ENCODE peak calls at places on chromosome 13, in five cellular contexts. One of them, this sample, is unnamed.

GRCh38 chr13:100530645-100531044 is 57.9 kb downstream of the GGACT start:
- DNase-seq in GM12878: no peak
- DNase-seq in HCT116: no peak
- DNase-seq in H1: peak; percentile 47
- DNase-seq in SK-N-SH: no peak
- DNase-seq in this sample: no peak

GRCh38 chr13:71789952-71790351 is 77.1 kb downstream of the DACH1 start:
- DNase-seq in HCT116: no peak
- DNase-seq in SK-N-SH: no peak
- DNase-seq in GM12878: no peak
- DNase-seq in H1: no peak
- DNase-seq in this sample: no peak

GRCh38 chr13:78609464-78610205 is 6.3 kb upstream of the POU4F1 start:
- DNase-seq in H1: peak; percentile 72
- DNase-seq in HCT116: no peak
- DNase-seq in SK-N-SH: peak; percentile 54
- DNase-seq in GM12878: no peak
- DNase-seq in this sample: no peak

GRCh38 chr13:57629821-57630235 is 1.7 kb upstream of the PCDH17 start:
- DNase-seq in GM12878: no peak
- DNase-seq in SK-N-SH: peak; percentile 95
- DNase-seq in H1: peak; percentile 97
- DNase-seq in HCT116: no peak
- DNase-seq in this sample: no peak

GRCh38 chr13:60627071-60627686 is 230.2 kb downstream of the TDRD3 start:
- DNase-seq in GM12878: no peak
- DNase-seq in H1: peak; percentile 83
- DNase-seq in SK-N-SH: peak; percentile 51
- DNase-seq in HCT116: peak; percentile 19
- DNase-seq in this sample: no peak

GRCh38 chr13:113425931-113426590 is 27.2 kb downstream of the ADPRHL1 start:
- DNase-seq in SK-N-SH: no peak
- DNase-seq in HCT116: no peak
- DNase-seq in H1: no peak
- DNase-seq in GM12878: no peak
- DNase-seq in this sample: no peak

GRCh38 chr13:112839347-112840105 is 129.5 kb upstream of the MCF2L start:
- DNase-seq in GM12878: no peak
- DNase-seq in H1: no peak
- DNase-seq in SK-N-SH: no peak
- DNase-seq in HCT116: no peak
- DNase-seq in this sample: no peak

GRCh38 chr13:55999709-56000108 is 1141.0 kb upstream of the PRR20A start:
- DNase-seq in HCT116: no peak
- DNase-seq in H1: no peak
- DNase-seq in SK-N-SH: no peak
- DNase-seq in GM12878: no peak
- DNase-seq in this sample: no peak

GRCh38 chr13:42497798-42498197 is 76.2 kb upstream of the TNFSF11 start:
- DNase-seq in GM12878: peak; percentile 88
- DNase-seq in SK-N-SH: no peak
- DNase-seq in H1: no peak
- DNase-seq in HCT116: no peak
- DNase-seq in this sample: no peak

GRCh38 chr13:75327132-75327505 is 154.8 kb downstream of the TBC1D4 start:
- DNase-seq in SK-N-SH: no peak
- DNase-seq in GM12878: no peak
- DNase-seq in H1: no peak
- DNase-seq in HCT116: no peak
- DNase-seq in this sample: no peak
- TF ChIP-seq SIN3A in SK-N-SH: no peak
- TF ChIP-seq SIN3A in GM12878: no peak
- TF ChIP-seq SIN3A in H1: no peak
- TF ChIP-seq SIN3A in HCT116: no peak
- TF ChIP-seq SIN3A in this sample: no peak

GRCh38 chr13:24131749-24132148 is 28.8 kb upstream of the SPATA13 start:
- DNase-seq in SK-N-SH: no peak
- DNase-seq in GM12878: no peak
- DNase-seq in HCT116: no peak
- DNase-seq in H1: no peak
- DNase-seq in this sample: no peak

GRCh38 chr13:24134772-24135171 is 25.7 kb upstream of the SPATA13 start:
- DNase-seq in GM12878: no peak
- DNase-seq in H1: no peak
- DNase-seq in SK-N-SH: no peak
- DNase-seq in HCT116: no peak
- DNase-seq in this sample: no peak

GRCh38 chr13:24135674-24136300 is 24.7 kb upstream of the SPATA13 start:
- DNase-seq in H1: no peak
- DNase-seq in GM12878: no peak
- DNase-seq in SK-N-SH: no peak
- DNase-seq in HCT116: no peak
- DNase-seq in this sample: no peak

GRCh38 chr13:24130134-24130792 is 30.3 kb upstream of the SPATA13 start:
- DNase-seq in GM12878: no peak
- DNase-seq in H1: no peak
- DNase-seq in SK-N-SH: no peak
- DNase-seq in HCT116: no peak
- DNase-seq in this sample: no peak

DNA sequence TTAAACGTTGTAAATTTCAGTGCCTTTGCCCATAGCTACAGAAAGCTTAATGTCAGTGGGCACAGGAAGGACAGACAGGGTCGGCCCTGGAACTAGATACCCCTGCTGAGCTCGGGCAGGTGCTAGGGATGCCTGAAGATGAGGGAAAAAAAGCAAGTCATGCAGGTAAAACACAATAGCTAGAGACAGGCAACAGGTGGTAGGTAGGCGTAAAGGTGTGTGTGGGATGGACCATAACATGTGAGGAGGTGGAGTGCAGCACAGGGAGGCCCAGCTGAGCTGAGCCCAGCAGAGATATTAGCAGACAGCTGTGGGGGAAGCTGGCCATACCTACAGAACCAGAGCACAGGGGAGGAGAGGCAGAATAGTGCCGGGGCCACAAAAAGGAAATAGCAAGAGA is 27.1 kb upstream of the SPATA13 start:
- DNase-seq in GM12878: no peak
- DNase-seq in H1: no peak
- DNase-seq in SK-N-SH: no peak
- DNase-seq in HCT116: no peak
- DNase-seq in this sample: no peak
- H3K27ac ChIP-seq in GM12878: no peak overlapping the region
- H3K27ac ChIP-seq in H1: no peak overlapping the region
- H3K27ac ChIP-seq in SK-N-SH: no peak overlapping the region
- H3K27ac ChIP-seq in HCT116: no peak overlapping the region
- H3K27ac ChIP-seq in this sample: no peak overlapping the region

GRCh38 chr13:40535345-40535836 is 131.1 kb downstream of the FOXO1 start:
- DNase-seq in GM12878: no peak
- DNase-seq in HCT116: no peak
- DNase-seq in H1: no peak
- DNase-seq in SK-N-SH: no peak
- DNase-seq in this sample: no peak
- TF ChIP-seq SIN3A in GM12878: no peak
- TF ChIP-seq SIN3A in HCT116: no peak
- TF ChIP-seq SIN3A in H1: no peak
- TF ChIP-seq SIN3A in SK-N-SH: no peak
- TF ChIP-seq SIN3A in this sample: no peak

DNA sequence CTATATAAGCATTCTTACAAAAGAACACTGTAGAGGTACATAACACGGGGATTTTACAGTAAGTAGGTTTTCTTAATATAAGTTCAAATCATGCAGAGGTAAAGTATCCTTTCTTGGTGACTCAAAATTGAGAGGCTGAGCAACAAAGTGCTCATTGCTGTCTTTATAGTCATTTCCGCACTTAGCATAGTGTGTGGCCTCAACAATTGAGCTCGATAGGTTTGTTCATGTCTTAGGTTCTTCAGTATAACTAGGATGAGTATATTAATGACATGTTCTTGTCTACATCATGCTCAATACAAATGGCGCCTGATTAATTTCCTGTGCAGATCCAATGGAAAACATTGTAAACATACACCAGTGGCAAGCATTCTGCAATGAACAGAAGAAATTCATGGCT is 1.4 kb downstream of the WDFY2 start:
- DNase-seq in HCT116: no peak
- DNase-seq in GM12878: no peak
- DNase-seq in H1: no peak
- DNase-seq in SK-N-SH: no peak
- DNase-seq in this sample: no peak
- H3K27ac ChIP-seq in HCT116: no peak overlapping the region
- H3K27ac ChIP-seq in GM12878: peak overlapping the region; percentile 64
- H3K27ac ChIP-seq in H1: no peak overlapping the region
- H3K27ac ChIP-seq in SK-N-SH: peak overlapping the region; percentile 89
- H3K27ac ChIP-seq in this sample: peak overlapping the region; percentile 83

GRCh38 chr13:44052843-44053607 is 173.3 kb downstream of the LACC1 start:
- DNase-seq in HCT116: no peak
- DNase-seq in SK-N-SH: no peak
- DNase-seq in H1: peak; percentile 49
- DNase-seq in GM12878: no peak
- DNase-seq in this sample: no peak
- TF ChIP-seq SIN3A in HCT116: no peak
- TF ChIP-seq SIN3A in SK-N-SH: no peak
- TF ChIP-seq SIN3A in H1: no peak
- TF ChIP-seq SIN3A in GM12878: no peak
- TF ChIP-seq SIN3A in this sample: no peak

GRCh38 chr13:33263484-33263883 is 22.1 kb downstream of the STARD13 start:
- DNase-seq in GM12878: no peak
- DNase-seq in SK-N-SH: no peak
- DNase-seq in HCT116: no peak
- DNase-seq in H1: no peak
- DNase-seq in this sample: no peak
- H3K27ac ChIP-seq in GM12878: no peak overlapping the region
- H3K27ac ChIP-seq in SK-N-SH: peak overlapping the region; percentile 61
- H3K27ac ChIP-seq in HCT116: no peak overlapping the region
- H3K27ac ChIP-seq in H1: no peak overlapping the region
- H3K27ac ChIP-seq in this sample: no peak overlapping the region

This sample was measured in Panc1.